ENCODE peak calls at places on chromosome 4, in five cellular contexts. D is foreskin fibroblast, K is adrenal gland, Y is spleen, Z is GM12865. T is an unnamed sample.

GRCh38 chr4:57926311-57926710 is 816.1 kb upstream of the IGFBP7 start:
- DNase-seq in D (no peak), K (no peak), Y (no peak), Z (no peak), T (no peak)

GRCh38 chr4:17502764-17503163 is 9.1 kb downstream of the QDPR start:
- DNase-seq in D (no peak), K (no peak), Y (no peak), Z (no peak), T (peak; percentile 83)

GRCh38 chr4:89939994-89940393 is 45.3 kb downstream of the MMRN1 start:
- DNase-seq in D (no peak), K (peak; percentile 18), Y (no peak), Z (no peak), T (no peak)

GRCh38 chr4:40482985-40483647 is 146.5 kb downstream of the RBM47 start:
- DNase-seq in D (no peak), K (peak; percentile 39), Y (no peak), Z (no peak), T (no peak)

GRCh38 chr4:26369132-26370036 is 48.6 kb downstream of the RBPJ start:
- DNase-seq in D (no peak), K (no peak), Y (no peak), Z (no peak), T (no peak)

GRCh38 chr4:143203577-143203976 is 18.9 kb downstream of the USP38 start:
- DNase-seq in D (no peak), K (no peak), Y (no peak), Z (no peak), T (no peak)

GRCh38 chr4:175635513-175635912 is 176.6 kb downstream of the GPM6A start:
- DNase-seq in D (no peak), K (no peak), Y (no peak), Z (no peak), T (no peak)

GRCh38 chr4:84870398-84871163 is 95.9 kb downstream of the WDFY3 start:
- DNase-seq in D (peak; percentile 43), K (no peak), Y (no peak), Z (no peak), T (peak; percentile 52)

GRCh38 chr4:130659314-130659713 is 1563.4 kb downstream of the C4orf33 start:
- DNase-seq in D (no peak), K (no peak), Y (no peak), Z (no peak), T (no peak)

GRCh38 chr4:112860731-112861377 is 188.6 kb upstream of the ANK2 start:
- DNase-seq in D (no peak), K (no peak), Y (no peak), Z (no peak), T (no peak)

GRCh38 chr4:166673911-166674310 is 560.4 kb downstream of the SPOCK3 start:
- DNase-seq in D (no peak), K (no peak), Y (no peak), Z (no peak), T (no peak)

GRCh38 chr4:134470544-134470943 is 269.0 kb upstream of the PABPC4L start:
- DNase-seq in D (no peak), K (no peak), Y (no peak), Z (peak; percentile 1), T (no peak)

GRCh38 chr4:6271701-6272465 is 2.2 kb downstream of the WFS1 start:
- DNase-seq in D (no peak), K (peak; percentile 75), Y (peak; percentile 81), Z (no peak), T (no peak)

GRCh38 chr4:93433840-93434239 is 394.7 kb upstream of the ATOH1 start:
- DNase-seq in D (no peak), K (no peak), Y (no peak), Z (no peak), T (no peak)

GRCh38 chr4:53605783-53606182 is 14.5 kb upstream of the LNX1 start:
- DNase-seq in D (no peak), K (peak; percentile 27), Y (no peak), Z (no peak), T (no peak)

GRCh38 chr4:176753049-176753448 is 39.7 kb downstream of the VEGFC start:
- DNase-seq in D (peak; percentile 97), K (no peak), Y (no peak), Z (no peak), T (peak; percentile 54)

GRCh38 chr4:42428036-42428435 is 30.7 kb downstream of the SHISA3 start:
- DNase-seq in D (no peak), K (no peak), Y (no peak), Z (no peak), T (no peak)

GRCh38 chr4:188819243-188819642 is 680.0 kb downstream of the TRIML1 start:
- DNase-seq in D (no peak), K (no peak), Y (no peak), Z (no peak), T (no peak)

GRCh38 chr4:139457318-139457717 is 3.4 kb downstream of the RAB33B start:
- DNase-seq in D (no peak), K (no peak), Y (no peak), Z (no peak), T (peak; percentile 47)

GRCh38 chr4:161188578-161188977 is 975.2 kb downstream of the FSTL5 start:
- DNase-seq in D (no peak), K (no peak), Y (no peak), Z (no peak), T (no peak)

GRCh38 chr4:153161599-153161971 is 42.7 kb upstream of the TRIM2 start:
- DNase-seq in D (peak; percentile 20), K (no peak), Y (no peak), Z (no peak), T (no peak)

GRCh38 chr4:109389367-109390118 is 44.1 kb upstream of the SEC24B start:
- DNase-seq in D (peak; percentile 7), K (peak; percentile 32), Y (no peak), Z (peak; percentile 75), T (no peak)

GRCh38 chr4:182578402-182578801 is 335.2 kb downstream of the TENM3 start:
- DNase-seq in D (peak; percentile 9), K (no peak), Y (no peak), Z (no peak), T (peak; percentile 90)

GRCh38 chr4:48509543-48509942 is 19.5 kb downstream of the ZAR1 start:
- DNase-seq in D (no peak), K (no peak), Y (no peak), Z (no peak), T (no peak)

GRCh38 chr4:173243321-173243720 is 74.7 kb downstream of the GALNT7 start:
- DNase-seq in D (peak; percentile 51), K (no peak), Y (no peak), Z (no peak), T (peak; percentile 96)

GRCh38 chr4:153804742-153805141 is 15.9 kb upstream of the SFRP2 start:
- DNase-seq in D (no peak), K (no peak), Y (no peak), Z (no peak), T (no peak)

GRCh38 chr4:75990129-75990528 is 616 bp downstream of the SDAD1 start:
- DNase-seq in D (no peak), K (no peak), Y (no peak), Z (peak; percentile 6), T (no peak)

GRCh38 chr4:39698424-39699009 is 581 bp downstream of the UBE2K start:
- DNase-seq in D (no peak), K (peak; percentile 44), Y (peak; percentile 90), Z (no peak), T (peak; percentile 36)

GRCh38 chr4:1178300-1179088 is 6.1 kb upstream of the SPON2 start:
- DNase-seq in D (no peak), K (no peak), Y (no peak), Z (no peak), T (peak; percentile 22)

GRCh38 chr4:82989567-82990429 is 20.8 kb downstream of the LIN54 start:
- DNase-seq in D (no peak), K (no peak), Y (no peak), Z (peak; percentile 57), T (no peak)
- H3K4me3 ChIP-seq in D (no peak overlapping the region), K (no peak overlapping the region), Y (no peak overlapping the region), Z (no peak overlapping the region), T (no peak overlapping the region)

DNA sequence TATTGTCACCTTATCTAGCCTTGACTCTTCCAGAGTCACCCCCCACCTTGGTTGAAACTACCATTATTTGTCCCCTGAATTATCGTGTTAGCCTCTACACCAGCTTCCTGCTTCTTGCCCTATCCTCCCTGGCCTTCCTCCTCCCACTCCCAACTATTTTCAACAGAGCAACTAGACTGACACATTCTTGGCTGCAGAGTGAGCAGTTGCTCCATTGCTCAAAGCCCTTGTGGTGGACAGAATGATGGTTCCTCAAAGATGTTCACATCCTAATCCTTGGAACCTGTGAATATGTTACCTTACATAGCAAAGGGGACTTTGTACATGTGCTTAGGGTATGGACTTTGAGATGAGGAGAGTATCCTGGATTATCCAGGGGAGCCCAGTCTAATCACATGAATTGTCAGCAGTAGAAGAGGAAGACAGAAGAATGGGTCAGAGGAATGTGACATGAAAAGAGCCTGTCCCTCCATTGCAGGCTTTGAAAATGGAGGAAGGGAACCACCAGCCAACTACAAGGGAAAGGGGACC is 24.8 kb upstream of the HOPX start:
- DNase-seq in D (no peak), K (no peak), Y (no peak), Z (no peak), T (no peak)
- TF ChIP-seq CTCF in D (no peak), K (no peak), Y (no peak), Z (no peak), T (no peak)

DNA sequence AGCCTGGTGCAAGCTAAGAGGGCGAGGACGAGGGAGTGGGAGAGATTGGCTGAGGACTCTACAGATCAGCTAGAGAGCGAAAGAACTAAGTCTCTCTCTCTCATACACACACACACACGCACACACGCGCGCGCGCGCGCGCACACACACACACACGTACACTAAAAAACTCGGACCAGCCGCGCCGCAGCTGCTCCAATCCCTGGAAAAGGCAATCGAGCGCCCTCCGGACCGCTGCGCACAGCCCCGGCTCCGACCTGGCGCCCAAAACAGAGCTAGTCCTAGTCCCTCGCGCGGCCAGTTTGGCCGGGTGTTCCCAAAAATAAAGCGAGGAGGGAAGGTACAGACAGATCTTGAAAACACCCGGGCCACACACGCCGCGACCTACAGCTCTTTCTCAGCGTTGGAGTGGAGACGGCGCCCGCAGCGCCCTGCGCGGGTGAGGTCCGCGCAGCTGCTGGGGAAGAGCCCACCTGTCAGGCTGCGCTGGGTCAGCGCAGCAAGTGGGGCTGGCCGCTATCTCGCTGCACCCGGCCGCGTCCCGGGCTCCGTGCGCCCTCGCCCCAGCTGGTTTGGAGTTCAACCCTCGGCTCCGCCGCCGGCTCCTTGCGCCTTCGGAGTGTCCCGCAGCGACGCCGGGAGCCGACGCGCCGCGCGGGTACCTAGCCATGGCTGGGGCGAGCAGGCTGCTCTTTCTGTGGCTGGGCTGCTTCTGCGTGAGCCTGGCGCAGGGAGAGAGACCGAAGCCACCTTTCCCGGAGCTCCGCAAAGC is at the start of gene BMP3:
- DNase-seq in D (peak; percentile 6), K (no peak), Y (peak; percentile 73), Z (peak; percentile 13), T (no peak)
- H3K4me3 ChIP-seq in D (peak within 1 kb of the TSS; percentile 41), K (peak within 1 kb of the TSS; percentile 26), Y (no peak within 1 kb of the TSS), Z (peak within 1 kb of the TSS; percentile 57), T (peak within 1 kb of the TSS; percentile 20)

GRCh38 chr4:3783691-3784306 is 17.6 kb downstream of the ADRA2C start:
- DNase-seq in D (no peak), K (no peak), Y (no peak), Z (peak; percentile 14), T (no peak)
- TF ChIP-seq CTCF in D (peak; percentile 10), K (no peak), Y (no peak), Z (peak; percentile 36), T (no peak)

GRCh38 chr4:46389301-46389761 is 597 bp downstream of the GABRA2 start:
- DNase-seq in D (no peak), K (no peak), Y (no peak), Z (no peak), T (no peak)
- H3K4me3 ChIP-seq in D (no peak overlapping the region), K (peak overlapping the region; percentile 35), Y (no peak overlapping the region), Z (no peak overlapping the region), T (no peak overlapping the region)